ENCODE peak calls at places on chromosomes 11 and 22, in seven cellular contexts. P is CD8-positive, alpha-beta memory T cell; O is breast epithelium; S is colonic mucosa; Y is heart left ventricle; T is testis; R is psoas muscle. W is an unnamed sample.

GRCh38 chr22:43971112-43971511 is 15.9 kb downstream of the SAMM50 start:
- DNase-seq in R (no peak), T (no peak), P (no peak), Y (no peak), O (no peak), S (no peak), W (no peak)

GRCh38 chr11:130554241-130555055 is 106.0 kb downstream of the ADAMTS15 start:
- DNase-seq in P (no peak), O (no peak), T (no peak), R (no peak), S (no peak), Y (no peak), W (no peak)

GRCh38 chr22:44151661-44152060 is 29.1 kb upstream of the PARVG start:
- DNase-seq in T (peak), R (no peak), Y (no peak), P (no peak), O (no peak), S (no peak), W (no peak)

GRCh38 chr11:86914836-86915519 is 40.2 kb downstream of the FZD4 start:
- DNase-seq in Y (no peak), S (no peak), R (no peak), T (no peak), P (no peak), O (no peak), W (no peak)

GRCh38 chr11:95884364-95884763 is 39.5 kb downstream of the MTMR2 start:
- DNase-seq in T (no peak), S (no peak), Y (no peak), P (no peak), O (no peak), R (no peak), W (no peak)

GRCh38 chr22:43829448-43829821 is 17.3 kb upstream of the EFCAB6 start:
- DNase-seq in S (no peak), T (no peak), R (no peak), O (no peak), P (no peak), Y (peak), W (no peak)

GRCh38 chr22:43152001-43152354 is 619 bp downstream of the TSPO start:
- DNase-seq in S (no peak), Y (no peak), O (no peak), P (no peak), R (no peak), T (no peak), W (no peak)

GRCh38 chr11:80718611-80719291 is 1277.9 kb upstream of the TENM4 start:
- DNase-seq in O (no peak), R (no peak), P (no peak), S (no peak), T (no peak), Y (no peak), W (no peak)

GRCh38 chr11:35180311-35181233 is 41.6 kb downstream of the CD44 start:
- DNase-seq in Y (no peak), R (no peak), S (no peak), O (no peak), P (no peak), T (no peak), W (no peak)

GRCh38 chr22:20319745-20320658 is at the start of gene DGCR6L:
- DNase-seq in S (peak), P (peak), O (peak), T (peak), Y (peak), R (peak), W (peak)

GRCh38 chr11:60711316-60711715 is 11.9 kb downstream of the MS4A8 start:
- DNase-seq in T (no peak), Y (no peak), O (no peak), S (no peak), R (no peak), P (no peak), W (no peak)

GRCh38 chr11:20668844-20669832 is at the start of gene NELL1:
- DNase-seq in Y (no peak), O (no peak), T (no peak), R (no peak), P (no peak), S (no peak), W (no peak)

GRCh38 chr11:30422389-30422788 is 99.5 kb downstream of the ARL14EP start:
- DNase-seq in S (no peak), P (no peak), R (no peak), O (no peak), Y (no peak), T (no peak), W (no peak)

GRCh38 chr11:5280582-5281102 is 10.9 kb upstream of the HBE1 start:
- DNase-seq in R (peak), T (peak), O (no peak), Y (no peak), P (no peak), S (peak), W (peak)

GRCh38 chr11:35404397-35404775 is 15.0 kb downstream of the SLC1A2 start:
- DNase-seq in Y (no peak), P (no peak), S (peak), R (no peak), O (no peak), T (peak), W (no peak)

GRCh38 chr11:32527191-32527590 is 56.4 kb upstream of the EIF3M start:
- DNase-seq in T (no peak), O (no peak), Y (no peak), R (no peak), S (no peak), P (no peak), W (no peak)

GRCh38 chr11:63560506-63561179 is 2.5 kb downstream of the PLAAT2 start:
- DNase-seq in P (no peak), S (peak), Y (no peak), T (no peak), R (no peak), O (peak), W (no peak)

GRCh38 chr11:130872961-130873360 is 43.3 kb downstream of the SNX19 start:
- DNase-seq in R (no peak), T (no peak), Y (no peak), S (no peak), P (no peak), O (no peak), W (peak)

GRCh38 chr11:40597546-40598113 is 861.8 kb downstream of the LRRC4C start:
- DNase-seq in P (no peak), O (no peak), S (no peak), Y (no peak), T (no peak), R (no peak), W (no peak)

GRCh38 chr22:24827305-24827704 is 21.3 kb downstream of the SGSM1 start:
- DNase-seq in Y (no peak), S (peak), T (no peak), R (no peak), O (no peak), P (no peak), W (no peak)

GRCh38 chr11:88701816-88702215 is 364.0 kb downstream of the GRM5 start:
- DNase-seq in O (no peak), R (no peak), S (no peak), P (no peak), T (no peak), Y (no peak), W (no peak)
- H3K4me3 ChIP-seq in O (no peak), R (no peak), S (no peak), P (no peak), T (no peak), Y (no peak), W (no peak)

GRCh38 chr11:69637956-69638871 is 2.7 kb upstream of the CCND1 start:
- DNase-seq in Y (peak), O (no peak), R (no peak), S (peak), P (no peak), T (peak), W (no peak)
- H3K4me3 ChIP-seq in Y (peak), O (peak), R (peak), S (peak), P (no peak), T (peak), W (no peak)

GRCh38 chr22:45237065-45237990 is 3.4 kb downstream of the KIAA0930 start:
- DNase-seq in T (no peak), S (no peak), P (no peak), O (no peak), R (no peak), Y (no peak), W (no peak)
- H3K4me3 ChIP-seq in T (no peak), S (no peak), P (no peak), O (no peak), R (no peak), Y (no peak), W (no peak)

DNA sequence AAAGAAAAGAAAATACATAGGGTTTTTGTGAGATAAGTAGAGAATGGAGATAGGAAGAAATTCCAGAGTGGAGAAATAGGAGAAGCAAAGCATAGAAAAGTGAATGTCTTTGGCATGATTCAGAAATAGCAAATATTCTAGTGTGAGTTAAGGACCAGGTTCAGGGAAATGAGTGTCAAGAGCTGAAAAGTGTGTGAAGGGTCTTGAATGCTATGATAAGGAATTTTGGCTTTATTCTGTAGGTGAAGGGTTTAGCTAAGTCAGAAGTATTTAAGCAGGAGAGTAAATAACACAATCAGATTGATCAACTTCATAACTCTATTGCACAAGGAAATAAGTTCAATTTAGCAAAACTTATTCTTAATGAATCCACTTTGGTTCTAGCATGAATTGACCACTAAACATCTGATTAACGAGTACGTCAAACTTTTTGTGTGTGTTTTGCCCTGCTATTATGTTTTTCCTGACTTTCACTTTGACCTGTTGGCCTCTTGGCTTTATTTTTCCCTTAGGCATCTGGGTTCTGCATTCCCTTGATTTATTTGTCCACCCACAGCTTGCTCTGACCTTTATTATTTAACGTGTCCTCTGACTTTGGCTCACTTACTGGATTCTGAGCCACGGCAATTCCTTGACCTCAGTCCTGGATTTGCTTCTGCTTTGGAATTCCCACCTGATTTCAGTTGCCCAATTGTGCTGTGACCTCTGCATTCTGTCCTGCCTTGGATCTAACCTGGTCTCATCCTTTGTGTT is 11.9 kb upstream of the TMEM218 start:
- DNase-seq in Y (no peak), R (no peak), O (no peak), P (no peak), S (no peak), T (no peak), W (no peak)
- H3K4me3 ChIP-seq in Y (no peak), R (peak), O (no peak), P (no peak), S (no peak), T (no peak), W (no peak)

DNA sequence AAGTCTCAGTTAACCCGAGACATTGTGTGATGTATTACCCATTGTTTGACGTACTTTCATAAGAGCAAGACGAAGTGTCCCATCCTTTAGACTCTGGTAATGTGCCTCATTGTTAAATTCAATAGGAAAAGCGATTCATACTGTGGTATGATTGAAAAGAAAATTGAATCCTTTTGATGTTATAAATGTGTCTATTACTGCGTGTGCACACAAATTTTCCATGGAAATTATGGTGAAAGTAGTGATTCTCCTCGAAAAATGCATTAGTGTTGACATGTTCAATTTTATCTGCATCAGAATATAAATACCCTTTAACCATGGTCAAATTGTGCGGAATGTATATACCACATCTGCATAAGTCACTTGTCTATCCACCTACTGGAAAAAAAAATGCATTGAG is 386.8 kb downstream of the INSC start:
- DNase-seq in Y (no peak), T (no peak), P (no peak), O (no peak), R (no peak), S (no peak), W (no peak)
- H3K4me3 ChIP-seq in Y (no peak), T (no peak), P (no peak), O (no peak), R (no peak), S (no peak), W (no peak)

DNA sequence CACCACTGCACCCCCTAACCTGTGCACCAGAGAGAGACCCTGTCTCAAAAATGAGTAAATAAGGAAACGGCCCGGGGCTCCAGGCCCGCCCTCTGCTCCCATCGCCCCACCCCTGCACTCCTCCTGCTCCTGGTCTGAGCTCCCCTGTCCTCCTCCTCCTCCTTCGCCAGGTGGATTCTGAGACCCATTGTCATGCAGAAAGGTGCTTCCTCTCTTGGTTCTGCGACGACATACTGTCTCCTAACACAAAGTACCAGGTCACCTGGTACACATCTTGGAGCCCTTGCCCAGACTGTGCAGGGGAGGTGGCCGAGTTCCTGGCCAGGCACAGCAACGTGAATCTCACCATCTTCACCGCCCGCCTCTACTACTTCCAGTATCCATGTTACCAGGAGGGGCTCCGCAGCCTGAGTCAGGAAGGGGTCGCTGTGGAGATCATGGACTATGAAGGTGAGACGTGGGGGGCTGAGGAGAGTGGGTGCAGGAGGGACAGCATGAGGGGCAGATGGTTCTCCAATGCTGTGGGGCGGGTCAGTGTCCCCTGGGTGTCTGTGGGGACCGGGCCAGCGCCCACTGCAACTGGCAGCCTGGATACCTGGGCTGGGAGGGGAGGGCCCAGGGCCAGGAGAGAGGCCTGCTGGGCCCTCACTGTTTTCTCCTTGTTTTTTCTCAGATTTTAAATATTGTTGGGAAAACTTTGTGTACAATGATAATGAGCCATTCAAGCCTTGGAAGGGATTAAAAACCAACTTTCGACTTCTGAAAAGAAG is 3.1 kb upstream of the APOBEC3D start:
- DNase-seq in Y (no peak), R (no peak), O (no peak), P (no peak), S (no peak), T (no peak), W (no peak)
- H3K4me3 ChIP-seq in Y (no peak), R (no peak), O (no peak), P (no peak), S (no peak), T (no peak), W (no peak)

GRCh38 chr11:10954184-10954583 is 96.3 kb upstream of the ZBED5 start:
- DNase-seq in S (no peak), O (no peak), Y (no peak), P (no peak), T (no peak), R (no peak), W (no peak)
- H3K4me3 ChIP-seq in S (no peak), O (no peak), Y (no peak), P (no peak), T (no peak), R (no peak), W (no peak)

GRCh38 chr11:57321996-57322880 is 2.5 kb downstream of the TNKS1BP1 start:
- DNase-seq in R (peak), S (peak), O (peak), P (no peak), T (peak), Y (peak), W (peak)
- H3K4me3 ChIP-seq in R (peak), S (peak), O (peak), P (no peak), T (peak), Y (peak), W (peak)

GRCh38 chr22:22571429-22571828 is 12.4 kb upstream of the PRAME start:
- DNase-seq in R (no peak), P (no peak), S (no peak), T (no peak), O (no peak), Y (no peak), W (no peak)
- H3K4me3 ChIP-seq in R (no peak), P (no peak), S (no peak), T (no peak), O (no peak), Y (no peak), W (no peak)

GRCh38 chr22:39229075-39229474 is 15.7 kb downstream of the PDGFB start:
- DNase-seq in R (no peak), T (no peak), Y (no peak), O (no peak), P (no peak), S (no peak), W (no peak)

GRCh38 chr22:39230261-39231196 is 14.3 kb downstream of the PDGFB start:
- DNase-seq in Y (no peak), O (no peak), P (no peak), R (no peak), S (no peak), T (no peak), W (no peak)

GRCh38 chr22:39231197-39231950 is 13.4 kb downstream of the PDGFB start:
- DNase-seq in Y (no peak), P (no peak), R (no peak), O (no peak), T (no peak), S (no peak), W (no peak)

GRCh38 chr22:39227542-39228272 is 17.1 kb downstream of the PDGFB start:
- DNase-seq in S (no peak), T (no peak), R (no peak), Y (no peak), O (no peak), P (no peak), W (no peak)

DNA sequence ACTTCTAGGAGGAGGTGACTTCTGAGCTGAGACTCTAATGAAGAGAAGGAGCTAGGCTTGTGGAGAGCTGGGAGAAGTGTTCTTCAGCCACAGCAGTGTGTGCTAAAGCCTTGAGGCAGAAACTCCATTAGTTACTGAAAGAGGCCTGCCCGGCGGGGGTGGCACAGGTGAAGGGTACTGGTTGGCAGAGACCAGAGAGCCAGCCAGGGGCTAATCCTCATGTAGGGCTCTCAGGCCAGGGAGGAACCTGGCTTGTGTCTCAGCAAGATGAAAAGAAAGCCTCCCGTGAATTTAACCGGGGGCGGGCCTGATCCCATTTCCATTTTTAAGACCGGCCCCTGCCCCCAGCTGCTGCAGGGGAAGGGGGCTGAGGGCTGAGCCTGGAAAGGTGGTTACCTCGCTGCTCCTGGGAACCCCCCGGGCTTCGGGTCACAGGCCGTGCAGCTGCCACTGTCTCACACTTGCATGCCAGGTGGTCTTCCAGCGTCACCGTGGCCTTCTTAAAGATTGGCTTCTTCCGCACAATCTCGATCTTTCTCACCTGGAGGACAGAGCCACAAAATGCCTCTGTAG is 15.0 kb downstream of the PDGFB start:
- DNase-seq in Y (no peak), O (no peak), P (no peak), S (no peak), T (no peak), R (no peak), W (no peak)
- H3K4me3 ChIP-seq in Y (no peak), O (no peak), P (no peak), S (no peak), T (no peak), R (no peak), W (no peak)